ENCODE peak calls at places on chromosomes 2 and 18, in nine cellular contexts. Y is ovary; K is CD4-positive, CD25-positive, alpha-beta regulatory T cell; J is uterus; G is left ventricle myocardium inferior; I is fibroblast of lung; O is heart left ventricle; P is Peyer's patch; U is CD8-positive, alpha-beta memory T cell. V is an unnamed sample.

GRCh38 chr2:171771463-171771862 is 84.2 kb downstream of the DYNC1I2 start:
- DNase-seq in U (no peak), O (no peak), P (no peak), K (no peak), Y (no peak), G (no peak), I (no peak), J (no peak), V (no peak)

GRCh38 chr2:66239655-66240054 is 195.3 kb upstream of the MEIS1 start:
- DNase-seq in O (no peak), G (peak; percentile 40), K (no peak), J (no peak), U (no peak), I (no peak), P (no peak), Y (no peak), V (no peak)

GRCh38 chr2:210172219-210172575 is 988 bp upstream of the KANSL1L start:
- DNase-seq in O (no peak), K (no peak), U (no peak), Y (no peak), P (no peak), I (no peak), J (no peak), G (no peak), V (no peak)

GRCh38 chr2:165203689-165204559 is at the start of gene SCN3A:
- DNase-seq in O (no peak), J (no peak), K (no peak), P (peak; percentile 48), G (no peak), I (peak; percentile 47), Y (no peak), U (no peak), V (no peak)

GRCh38 chr2:28576714-28577113 is 80.9 kb downstream of the PLB1 start:
- DNase-seq in Y (no peak), O (no peak), G (no peak), I (no peak), U (no peak), K (no peak), J (no peak), P (no peak), V (no peak)

GRCh38 chr2:160989778-160990177 is 170.4 kb upstream of the TANK start:
- DNase-seq in U (no peak), O (no peak), G (no peak), K (no peak), Y (no peak), J (no peak), I (no peak), P (no peak), V (no peak)

GRCh38 chr2:63866009-63866709 is 24.5 kb downstream of the UGP2 start:
- DNase-seq in G (no peak), I (peak; percentile 31), U (no peak), J (no peak), O (no peak), Y (no peak), P (no peak), K (no peak), V (no peak)

GRCh38 chr2:54789878-54790277 is 66.4 kb downstream of the EML6 start:
- DNase-seq in I (no peak), P (no peak), J (no peak), U (no peak), G (no peak), K (no peak), Y (no peak), O (no peak), V (no peak)

GRCh38 chr2:156087875-156088274 is 244.6 kb downstream of the NR4A2 start:
- DNase-seq in O (no peak), Y (no peak), P (no peak), U (no peak), G (no peak), I (no peak), J (no peak), K (no peak), V (no peak)

GRCh38 chr2:215638687-215639086 is 202.8 kb upstream of the FN1 start:
- DNase-seq in J (no peak), Y (no peak), K (no peak), G (no peak), U (no peak), P (no peak), I (no peak), O (no peak), V (no peak)

GRCh38 chr18:21264651-21265050 is 22.6 kb downstream of the GREB1L start:
- DNase-seq in Y (peak; percentile 33), O (no peak), P (no peak), K (no peak), J (no peak), U (no peak), G (no peak), I (peak; percentile 8), V (no peak)

GRCh38 chr2:84306361-84306760 is 152.7 kb downstream of the SUCLG1 start:
- DNase-seq in U (no peak), J (no peak), K (no peak), P (no peak), Y (no peak), G (no peak), I (no peak), O (no peak), V (no peak)

GRCh38 chr2:70173520-70173919 is 17.3 kb downstream of the C2orf42 start:
- DNase-seq in G (no peak), Y (no peak), K (no peak), I (peak; percentile 33), J (no peak), O (no peak), U (no peak), P (no peak), V (no peak)

GRCh38 chr18:7414459-7414858 is 152.7 kb upstream of the PTPRM start:
- DNase-seq in P (no peak), I (peak; percentile 13), J (no peak), Y (no peak), G (peak; percentile 17), K (no peak), O (no peak), U (no peak), V (no peak)

GRCh38 chr2:219230201-219230540 is 565 bp downstream of the ANKZF1 start:
- DNase-seq in P (peak; percentile 81), Y (no peak), K (peak; percentile 33), I (peak; percentile 38), G (no peak), U (no peak), J (no peak), O (peak; percentile 77), V (peak; percentile 54)

GRCh38 chr2:128324008-128324896 is 5.6 kb upstream of the HS6ST1 start:
- DNase-seq in O (peak; percentile 48), U (no peak), Y (no peak), K (no peak), I (no peak), G (no peak), P (peak; percentile 34), J (peak; percentile 17), V (no peak)

GRCh38 chr2:55175254-55176093 is 56.6 kb downstream of the CLHC1 start:
- DNase-seq in I (peak; percentile 88), Y (no peak), G (no peak), P (no peak), K (no peak), J (no peak), U (no peak), O (no peak), V (peak; percentile 46)

GRCh38 chr18:14189858-14190257 is 57.6 kb upstream of the ZNF519 start:
- DNase-seq in Y (no peak), U (no peak), O (no peak), G (no peak), K (no peak), I (peak; percentile 39), P (no peak), J (no peak), V (no peak)

GRCh38 chr2:196182439-196183171 is 11.2 kb upstream of the STK17B start:
- DNase-seq in Y (no peak), U (no peak), K (no peak), I (no peak), P (no peak), G (no peak), J (no peak), O (no peak), V (peak; percentile 53)

GRCh38 chr2:205876127-205876526 is 193.8 kb downstream of the NRP2 start:
- DNase-seq in G (no peak), J (no peak), O (no peak), Y (no peak), P (no peak), I (no peak), K (no peak), U (no peak), V (no peak)

DNA sequence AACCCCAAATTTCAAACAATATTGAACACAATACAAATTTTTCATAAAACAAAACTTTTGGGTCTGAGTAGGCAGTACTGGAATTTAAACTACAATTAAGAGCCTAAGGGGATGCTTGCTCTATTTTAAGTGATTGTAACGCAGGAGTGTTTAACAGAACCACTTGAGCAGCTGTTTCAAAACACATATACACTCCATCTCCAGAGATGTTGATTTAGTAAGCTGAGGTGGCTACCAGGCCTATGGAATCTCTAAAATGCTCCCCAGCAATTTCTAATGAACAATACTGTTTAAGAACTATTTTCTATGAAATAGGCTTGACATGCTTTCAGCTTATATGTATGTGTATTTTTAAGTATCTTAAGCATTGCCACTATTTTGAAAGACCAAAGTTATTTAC is 58.5 kb downstream of the SP3 start:
- DNase-seq in G (no peak), U (no peak), J (no peak), P (no peak), I (no peak), O (no peak), K (no peak), Y (no peak), V (no peak)
- H3K27ac ChIP-seq in G (no peak overlapping the region), U (no peak overlapping the region), J (no peak overlapping the region), P (no peak overlapping the region), I (no peak overlapping the region), O (no peak overlapping the region), K (no peak overlapping the region), Y (no peak overlapping the region), V (no peak overlapping the region)

GRCh38 chr2:17416891-17417391 is 101.3 kb downstream of the RAD51AP2 start:
- DNase-seq in G (no peak), Y (no peak), U (no peak), P (no peak), O (no peak), J (no peak), I (peak; percentile 84), K (no peak), V (no peak)
- H3K4me3 ChIP-seq in G (no peak overlapping the region), Y (no peak overlapping the region), U (no peak overlapping the region), P (no peak overlapping the region), O (no peak overlapping the region), J (no peak overlapping the region), I (no peak overlapping the region), K (no peak overlapping the region), V (no peak overlapping the region)

GRCh38 chr18:9115984-9116383 is 13.5 kb downstream of the NDUFV2 start:
- DNase-seq in O (no peak), I (no peak), K (no peak), G (no peak), J (no peak), P (no peak), Y (no peak), U (no peak), V (no peak)
- H3K27ac ChIP-seq in O (no peak overlapping the region), I (no peak overlapping the region), K (peak overlapping the region; percentile 91), G (peak overlapping the region; percentile 82), J (peak overlapping the region; percentile 89), P (peak overlapping the region; percentile 89), Y (no peak overlapping the region), U (peak overlapping the region; percentile 76), V (peak overlapping the region; percentile 80)

DNA sequence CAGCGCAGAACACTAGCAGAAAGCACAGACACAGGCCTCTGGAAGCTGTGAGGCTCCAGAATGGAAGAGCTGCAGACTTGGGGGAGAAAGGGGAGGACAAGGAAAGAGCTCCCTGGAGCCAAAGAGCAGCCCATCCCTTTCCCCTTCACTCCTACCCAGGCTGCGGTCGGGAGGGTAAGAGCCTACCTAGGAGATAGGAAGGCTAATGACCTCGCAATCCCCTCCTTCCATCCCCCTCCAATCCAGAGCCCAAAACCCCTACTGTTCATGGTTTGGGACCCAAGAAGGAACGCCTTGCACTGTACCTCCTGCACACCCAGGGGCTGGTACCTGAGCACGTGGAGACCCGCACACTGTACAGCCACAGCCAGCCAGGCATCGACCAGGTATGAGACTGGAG is 39.8 kb downstream of the LMAN2L start:
- DNase-seq in K (no peak), I (no peak), U (no peak), Y (no peak), G (no peak), O (no peak), P (no peak), J (no peak), V (no peak)
- H3K4me3 ChIP-seq in K (no peak overlapping the region), I (no peak overlapping the region), U (no peak overlapping the region), Y (no peak overlapping the region), G (no peak overlapping the region), O (no peak overlapping the region), P (no peak overlapping the region), J (no peak overlapping the region), V (no peak overlapping the region)

V was measured in CD4-positive, alpha-beta memory T cell.